ENCODE peak calls at places on chromosomes 7 and 10, in eight cellular contexts. M is GM23248; A is kidney; S is upper lobe of right lung; F is CD8-positive, alpha-beta T cell; R is fibroblast of the aortic adventitia; X is adrenal gland; J is gastrocnemius medialis. E is an unnamed sample.

GRCh38 chr10:122782911-122783310 is 62.7 kb downstream of the CUZD1 start:
- DNase-seq in M (no peak), A (no peak), S (no peak), F (no peak), R (no peak), X (no peak), J (no peak), E (no peak)

GRCh38 chr7:43669286-43670081 is 59.8 kb downstream of the COA1 start:
- DNase-seq in M (peak; percentile 42), A (no peak), S (no peak), F (peak; percentile 34), R (no peak), X (no peak), J (no peak), E (no peak)

GRCh38 chr7:127803626-127804025 is 151.6 kb downstream of the SND1 start:
- DNase-seq in M (peak; percentile 48), A (no peak), S (no peak), F (no peak), R (peak; percentile 46), X (no peak), J (no peak), E (no peak)

GRCh38 chr7:102125127-102125561 is 161.5 kb upstream of the SH2B2 start:
- DNase-seq in M (peak; percentile 72), A (peak; percentile 92), S (peak; percentile 92), F (no peak), R (peak; percentile 68), X (peak; percentile 91), J (no peak), E (peak; percentile 95)

GRCh38 chr7:28490831-28491230 is 78.5 kb downstream of the CREB5 start:
- DNase-seq in M (no peak), A (no peak), S (peak; percentile 51), F (no peak), R (no peak), X (no peak), J (no peak), E (no peak)

GRCh38 chr7:6338551-6339274 is 66.3 kb upstream of the CYTH3 start:
- DNase-seq in M (no peak), A (no peak), S (no peak), F (no peak), R (no peak), X (no peak), J (peak; percentile 91), E (peak; percentile 87)

GRCh38 chr10:11742779-11743298 is 657 bp downstream of the ECHDC3 start:
- DNase-seq in M (no peak), A (peak; percentile 82), S (peak; percentile 78), F (no peak), R (no peak), X (no peak), J (peak; percentile 67), E (peak; percentile 43)

GRCh38 chr7:46383605-46384004 is 462.5 kb upstream of the IGFBP3 start:
- DNase-seq in M (peak; percentile 69), A (no peak), S (no peak), F (no peak), R (peak; percentile 29), X (no peak), J (no peak), E (no peak)

GRCh38 chr7:30143748-30144251 is 9.0 kb downstream of the MTURN start:
- DNase-seq in M (peak; percentile 66), A (no peak), S (no peak), F (no peak), R (peak; percentile 60), X (no peak), J (no peak), E (no peak)

GRCh38 chr7:119026391-119026790 is 801.9 kb downstream of the ANKRD7 start:
- DNase-seq in M (no peak), A (no peak), S (no peak), F (no peak), R (no peak), X (no peak), J (no peak), E (no peak)

GRCh38 chr10:128996092-128996491 is 470.9 kb upstream of the MGMT start:
- DNase-seq in M (no peak), A (no peak), S (no peak), F (no peak), R (no peak), X (no peak), J (no peak), E (no peak)

GRCh38 chr7:74097937-74098614 is 14.5 kb downstream of the LIMK1 start:
- DNase-seq in M (peak; percentile 98), A (no peak), S (no peak), F (no peak), R (peak; percentile 87), X (peak; percentile 71), J (peak; percentile 18), E (peak; percentile 24)

GRCh38 chr10:4315529-4315928 is 510.5 kb upstream of the AKR1E2 start:
- DNase-seq in M (peak; percentile 69), A (no peak), S (no peak), F (no peak), R (peak; percentile 86), X (no peak), J (peak; percentile 19), E (no peak)

GRCh38 chr10:114233432-114233831 is 5.6 kb upstream of the VWA2 start:
- DNase-seq in M (no peak), A (no peak), S (no peak), F (no peak), R (no peak), X (no peak), J (no peak), E (no peak)

GRCh38 chr10:102970941-102971340 is 52.8 kb downstream of the CNNM2 start:
- DNase-seq in M (no peak), A (no peak), S (no peak), F (no peak), R (no peak), X (no peak), J (no peak), E (no peak)

GRCh38 chr10:1123198-1123597 is 67.0 kb downstream of the WDR37 start:
- DNase-seq in M (no peak), A (no peak), S (no peak), F (no peak), R (peak; percentile 20), X (peak; percentile 38), J (no peak), E (no peak)

GRCh38 chr10:57884965-57885617 is 382.6 kb downstream of the IPMK start:
- DNase-seq in M (no peak), A (no peak), S (no peak), F (no peak), R (no peak), X (no peak), J (no peak), E (no peak)

GRCh38 chr10:25125151-25125550 is 49.6 kb upstream of the GPR158 start:
- DNase-seq in M (no peak), A (no peak), S (no peak), F (no peak), R (no peak), X (no peak), J (no peak), E (no peak)

GRCh38 chr7:111933614-111934013 is 272.6 kb downstream of the DOCK4 start:
- DNase-seq in M (no peak), A (no peak), S (no peak), F (no peak), R (peak; percentile 19), X (no peak), J (no peak), E (no peak)

GRCh38 chr7:17185690-17186070 is 112.8 kb upstream of the AHR start:
- DNase-seq in M (peak; percentile 73), A (no peak), S (no peak), F (no peak), R (peak; percentile 82), X (peak; percentile 59), J (no peak), E (no peak)

GRCh38 chr10:127047878-127048238 is 142.6 kb downstream of the DOCK1 start:
- DNase-seq in M (no peak), A (no peak), S (no peak), F (no peak), R (no peak), X (no peak), J (no peak), E (no peak)

GRCh38 chr10:52774600-52775106 is 2.1 kb upstream of the MBL2 start:
- DNase-seq in M (no peak), A (no peak), S (no peak), F (no peak), R (no peak), X (no peak), J (no peak), E (no peak)

GRCh38 chr10:52770904-52771303 is 1.7 kb downstream of the MBL2 start:
- DNase-seq in M (peak; percentile 18), A (no peak), S (no peak), F (no peak), R (no peak), X (no peak), J (no peak), E (no peak)

GRCh38 chr10:52774182-52774581 is 1.6 kb upstream of the MBL2 start:
- DNase-seq in M (no peak), A (no peak), S (no peak), F (no peak), R (no peak), X (no peak), J (no peak), E (no peak)

GRCh38 chr10:52771534-52772455 is 789 bp downstream of the MBL2 start:
- DNase-seq in M (peak; percentile 72), A (no peak), S (no peak), F (no peak), R (no peak), X (no peak), J (no peak), E (no peak)

DNA sequence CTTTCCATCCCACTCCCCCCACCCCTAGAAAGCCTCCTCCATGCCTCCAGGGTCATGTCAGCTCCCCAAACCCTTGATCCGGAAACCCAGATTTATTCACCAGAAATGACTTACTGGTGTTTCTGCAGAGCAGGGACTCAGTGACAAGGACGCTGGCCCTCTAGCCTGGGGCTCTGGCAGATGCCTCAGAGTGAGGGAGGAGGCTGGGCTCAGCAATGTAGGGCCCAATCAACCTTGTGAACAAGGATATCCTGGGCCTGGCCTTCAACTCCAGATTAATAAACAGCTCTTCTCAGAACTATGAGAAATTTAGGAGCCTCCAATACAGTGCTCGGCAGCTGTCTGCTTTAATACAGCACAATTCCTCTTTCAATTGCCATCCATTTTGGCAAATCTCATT is at the start of gene MBL2:
- DNase-seq in M (no peak), A (no peak), S (no peak), F (no peak), R (no peak), X (no peak), J (no peak), E (no peak)
- H3K4me3 ChIP-seq in M (no peak within 1 kb of the TSS), A (no peak within 1 kb of the TSS), S (no peak within 1 kb of the TSS), F (no peak within 1 kb of the TSS), R (no peak within 1 kb of the TSS), X (no peak within 1 kb of the TSS), J (no peak within 1 kb of the TSS), E (no peak within 1 kb of the TSS)

GRCh38 chr7:142733271-142733670 is 16.0 kb upstream of the PRSS1 start:
- DNase-seq in M (no peak), A (no peak), S (no peak), F (no peak), R (no peak), X (no peak), J (no peak), E (no peak)
- H3K4me3 ChIP-seq in M (no peak overlapping the region), A (no peak overlapping the region), S (no peak overlapping the region), F (no peak overlapping the region), R (no peak overlapping the region), X (no peak overlapping the region), J (no peak overlapping the region), E (no peak overlapping the region)

GRCh38 chr10:55629792-55630490 is 731.1 kb downstream of the ZWINT start:
- DNase-seq in M (peak; percentile 67), A (peak; percentile 61), S (peak; percentile 64), F (no peak), R (no peak), X (peak; percentile 75), J (no peak), E (peak; percentile 57)
- H3K4me3 ChIP-seq in M (peak overlapping the region; percentile 70), A (peak overlapping the region; percentile 73), S (peak overlapping the region; percentile 10), F (no peak overlapping the region), R (no peak overlapping the region), X (no peak overlapping the region), J (peak overlapping the region; percentile 65), E (no peak overlapping the region)

GRCh38 chr10:110496553-110497437 is 912 bp upstream of the DUSP5 start:
- DNase-seq in M (peak; percentile 90), A (no peak), S (no peak), F (no peak), R (no peak), X (no peak), J (no peak), E (no peak)
- H3K4me3 ChIP-seq in M (peak overlapping the region; percentile 83), A (peak overlapping the region; percentile 69), S (peak overlapping the region; percentile 88), F (peak overlapping the region; percentile 91), R (peak overlapping the region; percentile 76), X (peak overlapping the region; percentile 68), J (peak overlapping the region; percentile 88), E (peak overlapping the region; percentile 79)

E was measured in thyroid gland.